ENCODE peak calls at places on chromosomes 7 and 10, in nine cellular contexts. One of them, this sample, is unnamed.

GRCh38 chr7:45163692-45164052 is 6.1 kb downstream of the RAMP3 start:
- DNase-seq in A673: no peak
- DNase-seq in psoas muscle: peak
- DNase-seq in B cell: no peak
- DNase-seq in gastrocnemius medialis: no peak
- DNase-seq in GM12865: no peak
- DNase-seq in PC-9: no peak
- DNase-seq in colonic mucosa: no peak
- DNase-seq in epithelial cell of esophagus: no peak
- DNase-seq in this sample: no peak

GRCh38 chr7:6256709-6257535 is 15.5 kb downstream of the CYTH3 start:
- DNase-seq in A673: peak
- DNase-seq in psoas muscle: peak
- DNase-seq in B cell: no peak
- DNase-seq in gastrocnemius medialis: peak
- DNase-seq in GM12865: peak
- DNase-seq in PC-9: no peak
- DNase-seq in colonic mucosa: peak
- DNase-seq in epithelial cell of esophagus: peak
- DNase-seq in this sample: no peak

GRCh38 chr10:12194752-12195271 is 879 bp downstream of the NUDT5 start:
- DNase-seq in A673: peak
- DNase-seq in psoas muscle: peak
- DNase-seq in B cell: no peak
- DNase-seq in gastrocnemius medialis: no peak
- DNase-seq in GM12865: peak
- DNase-seq in PC-9: peak
- DNase-seq in colonic mucosa: peak
- DNase-seq in epithelial cell of esophagus: peak
- DNase-seq in this sample: peak

GRCh38 chr10:130022501-130023299 is 58.6 kb upstream of the EBF3 start:
- DNase-seq in A673: peak
- DNase-seq in psoas muscle: no peak
- DNase-seq in B cell: no peak
- DNase-seq in gastrocnemius medialis: no peak
- DNase-seq in GM12865: no peak
- DNase-seq in PC-9: no peak
- DNase-seq in colonic mucosa: no peak
- DNase-seq in epithelial cell of esophagus: no peak
- DNase-seq in this sample: no peak

GRCh38 chr10:73937333-73938020 is 26.5 kb downstream of the PLAU start:
- DNase-seq in A673: no peak
- DNase-seq in psoas muscle: peak
- DNase-seq in B cell: no peak
- DNase-seq in gastrocnemius medialis: no peak
- DNase-seq in GM12865: no peak
- DNase-seq in PC-9: peak
- DNase-seq in colonic mucosa: no peak
- DNase-seq in epithelial cell of esophagus: peak
- DNase-seq in this sample: no peak

GRCh38 chr10:53045315-53045714 is 272.7 kb upstream of the MBL2 start:
- DNase-seq in A673: no peak
- DNase-seq in psoas muscle: no peak
- DNase-seq in B cell: no peak
- DNase-seq in gastrocnemius medialis: no peak
- DNase-seq in GM12865: no peak
- DNase-seq in PC-9: no peak
- DNase-seq in colonic mucosa: no peak
- DNase-seq in epithelial cell of esophagus: no peak
- DNase-seq in this sample: no peak

GRCh38 chr10:19993714-19994343 is 177.6 kb downstream of the PLXDC2 start:
- DNase-seq in A673: no peak
- DNase-seq in psoas muscle: no peak
- DNase-seq in B cell: no peak
- DNase-seq in gastrocnemius medialis: no peak
- DNase-seq in GM12865: no peak
- DNase-seq in PC-9: no peak
- DNase-seq in colonic mucosa: no peak
- DNase-seq in epithelial cell of esophagus: no peak
- DNase-seq in this sample: no peak

GRCh38 chr7:93316730-93317129 is 84.6 kb downstream of the VPS50 start:
- DNase-seq in A673: no peak
- DNase-seq in psoas muscle: no peak
- DNase-seq in B cell: no peak
- DNase-seq in gastrocnemius medialis: no peak
- DNase-seq in GM12865: no peak
- DNase-seq in PC-9: no peak
- DNase-seq in colonic mucosa: no peak
- DNase-seq in epithelial cell of esophagus: no peak
- DNase-seq in this sample: no peak

GRCh38 chr7:24419070-24419469 is 135.1 kb downstream of the NPY start:
- DNase-seq in A673: peak
- DNase-seq in psoas muscle: no peak
- DNase-seq in B cell: no peak
- DNase-seq in gastrocnemius medialis: no peak
- DNase-seq in GM12865: peak
- DNase-seq in PC-9: no peak
- DNase-seq in colonic mucosa: no peak
- DNase-seq in epithelial cell of esophagus: peak
- DNase-seq in this sample: no peak

GRCh38 chr7:70738080-70738479 is 393.9 kb upstream of the GALNT17 start:
- DNase-seq in A673: no peak
- DNase-seq in psoas muscle: no peak
- DNase-seq in B cell: no peak
- DNase-seq in gastrocnemius medialis: no peak
- DNase-seq in GM12865: no peak
- DNase-seq in PC-9: no peak
- DNase-seq in colonic mucosa: peak
- DNase-seq in epithelial cell of esophagus: peak
- DNase-seq in this sample: no peak

GRCh38 chr7:149743481-149743880 is 29.9 kb downstream of the ZNF467 start:
- DNase-seq in A673: no peak
- DNase-seq in psoas muscle: no peak
- DNase-seq in B cell: no peak
- DNase-seq in gastrocnemius medialis: no peak
- DNase-seq in GM12865: no peak
- DNase-seq in PC-9: no peak
- DNase-seq in colonic mucosa: no peak
- DNase-seq in epithelial cell of esophagus: no peak
- DNase-seq in this sample: no peak

GRCh38 chr10:80319725-80320290 is 30.4 kb upstream of the MAT1A start:
- DNase-seq in A673: no peak
- DNase-seq in psoas muscle: no peak
- DNase-seq in B cell: no peak
- DNase-seq in gastrocnemius medialis: no peak
- DNase-seq in GM12865: no peak
- DNase-seq in PC-9: no peak
- DNase-seq in colonic mucosa: no peak
- DNase-seq in epithelial cell of esophagus: no peak
- DNase-seq in this sample: no peak

GRCh38 chr10:132396495-132397035 is 435 bp upstream of the PWWP2B start:
- DNase-seq in A673: peak
- DNase-seq in psoas muscle: peak
- DNase-seq in B cell: peak
- DNase-seq in gastrocnemius medialis: no peak
- DNase-seq in GM12865: peak
- DNase-seq in PC-9: peak
- DNase-seq in colonic mucosa: no peak
- DNase-seq in epithelial cell of esophagus: peak
- DNase-seq in this sample: peak

DNA sequence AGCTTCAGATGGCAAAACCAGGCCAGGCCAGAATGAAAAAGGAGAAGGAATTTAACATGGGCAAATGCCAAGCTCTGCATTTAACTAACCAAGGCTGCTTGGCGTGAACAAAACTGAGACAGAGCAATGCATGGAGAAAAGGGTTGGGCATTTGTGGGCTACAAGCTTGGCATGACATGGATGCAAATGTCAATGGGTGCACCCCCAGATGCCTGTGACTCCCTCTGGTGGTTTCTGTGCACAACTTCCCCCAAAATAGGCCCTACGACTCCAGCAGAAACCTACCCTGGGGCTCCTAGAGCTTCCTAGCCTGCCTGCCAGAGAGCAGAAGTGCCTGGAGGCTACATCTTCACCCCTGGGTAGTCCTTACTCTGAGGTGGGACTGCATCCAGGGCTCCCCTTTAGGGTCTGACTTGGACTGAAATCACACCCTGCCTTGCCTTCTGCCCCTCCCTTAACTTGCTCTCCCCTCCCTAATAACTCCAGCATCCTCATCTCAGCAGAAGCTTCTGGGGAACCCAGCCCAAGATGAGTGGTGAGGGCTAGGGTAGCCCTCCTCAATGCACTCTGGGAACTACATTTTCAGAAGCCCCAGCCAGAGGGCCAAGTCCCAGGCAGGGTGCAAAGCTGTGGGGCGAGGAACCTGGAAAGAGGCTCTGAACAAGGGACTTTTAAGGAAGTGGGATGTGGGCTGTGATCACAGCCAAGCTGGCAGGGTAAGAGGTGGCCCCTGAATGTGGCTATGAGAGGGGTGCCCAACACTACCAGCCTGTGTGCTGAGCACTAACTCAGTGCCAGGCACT is 11.3 kb downstream of the GPRIN2 start:
- DNase-seq in A673: no peak
- DNase-seq in psoas muscle: peak
- DNase-seq in B cell: peak
- DNase-seq in gastrocnemius medialis: peak
- DNase-seq in GM12865: no peak
- DNase-seq in PC-9: peak
- DNase-seq in colonic mucosa: peak
- DNase-seq in epithelial cell of esophagus: peak
- DNase-seq in this sample: no peak
- TF ChIP-seq CTCF in A673: peak
- TF ChIP-seq CTCF in psoas muscle: no peak
- TF ChIP-seq CTCF in B cell: no peak
- TF ChIP-seq CTCF in gastrocnemius medialis: no peak
- TF ChIP-seq CTCF in GM12865: peak
- TF ChIP-seq CTCF in PC-9: peak
- TF ChIP-seq CTCF in colonic mucosa: peak
- TF ChIP-seq CTCF in epithelial cell of esophagus: peak
- TF ChIP-seq CTCF in this sample: no peak

GRCh38 chr10:93415693-93416092 is 66.4 kb downstream of the MYOF start:
- DNase-seq in A673: no peak
- DNase-seq in psoas muscle: no peak
- DNase-seq in B cell: no peak
- DNase-seq in gastrocnemius medialis: no peak
- DNase-seq in GM12865: no peak
- DNase-seq in PC-9: no peak
- DNase-seq in colonic mucosa: no peak
- DNase-seq in epithelial cell of esophagus: no peak
- DNase-seq in this sample: no peak
- TF ChIP-seq CTCF in A673: peak
- TF ChIP-seq CTCF in psoas muscle: no peak
- TF ChIP-seq CTCF in B cell: no peak
- TF ChIP-seq CTCF in gastrocnemius medialis: no peak
- TF ChIP-seq CTCF in GM12865: no peak
- TF ChIP-seq CTCF in PC-9: peak
- TF ChIP-seq CTCF in colonic mucosa: no peak
- TF ChIP-seq CTCF in epithelial cell of esophagus: no peak
- TF ChIP-seq CTCF in this sample: no peak

DNA sequence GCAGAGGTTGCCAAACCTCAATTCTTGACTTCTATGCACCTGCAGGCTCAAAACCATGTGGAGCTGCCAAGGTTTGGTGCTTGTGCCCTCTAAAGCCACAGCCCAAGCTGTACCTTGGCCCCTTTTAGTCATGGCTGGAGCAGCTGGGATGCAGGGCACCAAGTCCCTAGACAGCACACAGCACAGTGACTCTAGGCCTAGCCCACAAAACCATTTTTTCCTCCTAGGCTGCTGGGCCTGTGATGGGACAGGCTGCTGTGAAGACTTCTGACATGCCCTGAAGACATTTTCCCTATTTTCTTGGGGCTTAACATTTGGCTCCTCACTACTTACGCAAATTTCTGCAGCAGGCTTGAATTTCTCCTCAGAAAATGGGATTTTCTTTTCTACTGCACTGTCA is 27.8 kb upstream of the LRRN3 start:
- DNase-seq in A673: no peak
- DNase-seq in psoas muscle: no peak
- DNase-seq in B cell: no peak
- DNase-seq in gastrocnemius medialis: no peak
- DNase-seq in GM12865: no peak
- DNase-seq in PC-9: no peak
- DNase-seq in colonic mucosa: no peak
- DNase-seq in epithelial cell of esophagus: no peak
- DNase-seq in this sample: no peak
- TF ChIP-seq CTCF in A673: no peak
- TF ChIP-seq CTCF in psoas muscle: no peak
- TF ChIP-seq CTCF in B cell: no peak
- TF ChIP-seq CTCF in gastrocnemius medialis: no peak
- TF ChIP-seq CTCF in GM12865: no peak
- TF ChIP-seq CTCF in PC-9: no peak
- TF ChIP-seq CTCF in colonic mucosa: no peak
- TF ChIP-seq CTCF in epithelial cell of esophagus: no peak
- TF ChIP-seq CTCF in this sample: no peak

GRCh38 chr7:133857376-133858119 is 269.6 kb upstream of the LRGUK start:
- DNase-seq in A673: no peak
- DNase-seq in psoas muscle: no peak
- DNase-seq in B cell: no peak
- DNase-seq in gastrocnemius medialis: no peak
- DNase-seq in GM12865: no peak
- DNase-seq in PC-9: no peak
- DNase-seq in colonic mucosa: no peak
- DNase-seq in epithelial cell of esophagus: no peak
- DNase-seq in this sample: no peak

GRCh38 chr7:133851416-133851815 is 275.7 kb upstream of the LRGUK start:
- DNase-seq in A673: no peak
- DNase-seq in psoas muscle: no peak
- DNase-seq in B cell: no peak
- DNase-seq in gastrocnemius medialis: no peak
- DNase-seq in GM12865: no peak
- DNase-seq in PC-9: peak
- DNase-seq in colonic mucosa: no peak
- DNase-seq in epithelial cell of esophagus: peak
- DNase-seq in this sample: no peak

GRCh38 chr7:133853706-133854276 is 273.3 kb upstream of the LRGUK start:
- DNase-seq in A673: peak
- DNase-seq in psoas muscle: no peak
- DNase-seq in B cell: peak
- DNase-seq in gastrocnemius medialis: peak
- DNase-seq in GM12865: peak
- DNase-seq in PC-9: peak
- DNase-seq in colonic mucosa: peak
- DNase-seq in epithelial cell of esophagus: peak
- DNase-seq in this sample: no peak

GRCh38 chr7:133858311-133858710 is 268.8 kb upstream of the LRGUK start:
- DNase-seq in A673: no peak
- DNase-seq in psoas muscle: no peak
- DNase-seq in B cell: no peak
- DNase-seq in gastrocnemius medialis: no peak
- DNase-seq in GM12865: no peak
- DNase-seq in PC-9: no peak
- DNase-seq in colonic mucosa: no peak
- DNase-seq in epithelial cell of esophagus: peak
- DNase-seq in this sample: no peak

DNA sequence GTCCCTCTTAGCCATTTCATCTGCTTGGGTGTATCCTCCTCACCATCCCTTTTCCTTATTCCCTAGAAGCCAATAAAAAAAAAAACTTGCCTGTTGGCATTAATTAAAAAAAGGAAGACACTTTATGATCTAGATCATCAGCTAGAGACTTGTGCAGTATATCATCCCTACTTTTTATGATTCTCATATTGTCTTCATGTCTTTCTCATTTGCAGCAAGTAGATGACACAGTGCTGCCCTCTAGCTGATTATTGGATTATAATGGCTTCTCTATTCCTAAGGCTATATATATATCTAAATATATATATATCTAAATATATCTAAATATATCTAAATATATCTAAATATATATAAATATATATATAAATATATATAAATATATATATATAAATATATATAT is 272.4 kb upstream of the LRGUK start:
- DNase-seq in A673: peak
- DNase-seq in psoas muscle: no peak
- DNase-seq in B cell: no peak
- DNase-seq in gastrocnemius medialis: no peak
- DNase-seq in GM12865: peak
- DNase-seq in PC-9: no peak
- DNase-seq in colonic mucosa: no peak
- DNase-seq in epithelial cell of esophagus: peak
- DNase-seq in this sample: no peak
- TF ChIP-seq CTCF in A673: peak
- TF ChIP-seq CTCF in psoas muscle: peak
- TF ChIP-seq CTCF in B cell: no peak
- TF ChIP-seq CTCF in gastrocnemius medialis: peak
- TF ChIP-seq CTCF in GM12865: peak
- TF ChIP-seq CTCF in PC-9: peak
- TF ChIP-seq CTCF in colonic mucosa: no peak
- TF ChIP-seq CTCF in epithelial cell of esophagus: peak
- TF ChIP-seq CTCF in this sample: peak

This sample was measured in natural killer cell.